ENCODE peak calls at places on chromosomes 12 and 14, in six cellular contexts. A is left lung, P is tibial nerve, T is colonic mucosa, H is endodermal cell, S is A549. D is an unnamed sample.

GRCh38 chr12:28807535-28807934 is 341.5 kb upstream of the FAR2 start:
- DNase-seq in A (no peak), P (no peak), T (no peak), H (no peak), S (no peak), D (no peak)

GRCh38 chr12:57255916-57256315 is 4.9 kb upstream of the STAC3 start:
- DNase-seq in A (no peak), P (no peak), T (no peak), H (no peak), S (no peak), D (no peak)

GRCh38 chr12:84508325-84508861 is 404.2 kb downstream of the SLC6A15 start:
- DNase-seq in A (no peak), P (no peak), T (peak; percentile 21), H (peak; percentile 67), S (peak; percentile 11), D (peak; percentile 48)

GRCh38 chr12:5295966-5296365 is 135.9 kb upstream of the NTF3 start:
- DNase-seq in A (no peak), P (no peak), T (no peak), H (no peak), S (no peak), D (no peak)

GRCh38 chr12:64218597-64218996 is 3.5 kb downstream of the KICS2 start:
- DNase-seq in A (no peak), P (no peak), T (no peak), H (no peak), S (no peak), D (no peak)

GRCh38 chr12:5987573-5987972 is 42.5 kb upstream of the ANO2 start:
- DNase-seq in A (no peak), P (no peak), T (no peak), H (no peak), S (no peak), D (no peak)

GRCh38 chr12:116861331-116861730 is 19.9 kb downstream of the HRK start:
- DNase-seq in A (no peak), P (no peak), T (no peak), H (peak; percentile 77), S (no peak), D (no peak)

GRCh38 chr12:15152864-15153263 is 68.4 kb downstream of the RERG start:
- DNase-seq in A (no peak), P (no peak), T (no peak), H (no peak), S (no peak), D (no peak)

GRCh38 chr12:120631097-120631496 is 9.3 kb upstream of the CABP1 start:
- DNase-seq in A (no peak), P (no peak), T (no peak), H (no peak), S (no peak), D (no peak)

GRCh38 chr12:104454997-104455396 is 1.8 kb upstream of the CHST11 start:
- DNase-seq in A (no peak), P (no peak), T (no peak), H (no peak), S (peak; percentile 55), D (no peak)

GRCh38 chr14:44782775-44783238 is 178.9 kb downstream of the KLHL28 start:
- DNase-seq in A (no peak), P (no peak), T (no peak), H (no peak), S (no peak), D (no peak)

GRCh38 chr12:52151859-52152783 is 39.7 kb downstream of the KRT80 start:
- DNase-seq in A (peak; percentile 94), P (no peak), T (peak; percentile 77), H (peak; percentile 95), S (peak; percentile 75), D (peak; percentile 93)

GRCh38 chr14:78752789-78753188 is 582.6 kb downstream of the NRXN3 start:
- DNase-seq in A (no peak), P (no peak), T (no peak), H (no peak), S (no peak), D (no peak)

GRCh38 chr14:48826058-48826457 is 760.1 kb downstream of the RPS29 start:
- DNase-seq in A (no peak), P (no peak), T (no peak), H (no peak), S (no peak), D (no peak)

GRCh38 chr12:110619534-110619953 is 5.6 kb downstream of the TCTN1 start:
- DNase-seq in A (no peak), P (no peak), T (no peak), H (no peak), S (no peak), D (no peak)

GRCh38 chr14:44945264-44945663 is 16.5 kb downstream of the KLHL28 start:
- DNase-seq in A (no peak), P (no peak), T (no peak), H (no peak), S (no peak), D (no peak)

GRCh38 chr12:43306066-43306465 is 245.9 kb downstream of the ADAMTS20 start:
- DNase-seq in A (no peak), P (no peak), T (no peak), H (no peak), S (peak; percentile 10), D (no peak)

GRCh38 chr14:104968541-104969401 is 9.4 kb downstream of the AHNAK2 start:
- DNase-seq in A (peak; percentile 71), P (no peak), T (peak; percentile 60), H (peak; percentile 70), S (peak; percentile 56), D (peak; percentile 88)

GRCh38 chr14:104971447-104972240 is 6.5 kb downstream of the AHNAK2 start:
- DNase-seq in A (peak; percentile 67), P (no peak), T (no peak), H (peak; percentile 44), S (no peak), D (peak; percentile 78)

GRCh38 chr14:104969741-104970230 is 8.4 kb downstream of the AHNAK2 start:
- DNase-seq in A (peak; percentile 71), P (no peak), T (no peak), H (no peak), S (no peak), D (peak; percentile 72)

GRCh38 chr14:104972301-104973211 is 5.6 kb downstream of the AHNAK2 start:
- DNase-seq in A (peak; percentile 91), P (no peak), T (peak; percentile 78), H (peak; percentile 72), S (peak; percentile 79), D (peak; percentile 89)

GRCh38 chr14:104970231-104971068 is 7.7 kb downstream of the AHNAK2 start:
- DNase-seq in A (peak; percentile 80), P (peak; percentile 64), T (peak; percentile 61), H (peak; percentile 79), S (peak; percentile 78), D (peak; percentile 94)
- H3K4me3 ChIP-seq in A (no peak overlapping the region), P (peak overlapping the region; percentile 29), T (no peak overlapping the region), H (no peak overlapping the region), S (peak overlapping the region; percentile 67), D (peak overlapping the region; percentile 62)

GRCh38 chr12:753401-754237 is 1.2 kb downstream of the WNK1 start:
- DNase-seq in A (peak; percentile 92), P (peak; percentile 16), T (peak; percentile 54), H (peak; percentile 85), S (no peak), D (peak; percentile 83)

GRCh38 chr12:751828-752672 is at the start of gene WNK1:
- DNase-seq in A (peak; percentile 98), P (peak; percentile 94), T (peak; percentile 98), H (peak; percentile 100), S (peak; percentile 99), D (peak; percentile 98)

GRCh38 chr12:754871-755562 is 2.6 kb downstream of the WNK1 start:
- DNase-seq in A (no peak), P (no peak), T (no peak), H (no peak), S (peak; percentile 84), D (no peak)

GRCh38 chr12:752673-753400 is 458 bp downstream of the WNK1 start:
- DNase-seq in A (peak; percentile 93), P (peak; percentile 33), T (peak; percentile 60), H (peak; percentile 87), S (no peak), D (peak; percentile 76)

DNA sequence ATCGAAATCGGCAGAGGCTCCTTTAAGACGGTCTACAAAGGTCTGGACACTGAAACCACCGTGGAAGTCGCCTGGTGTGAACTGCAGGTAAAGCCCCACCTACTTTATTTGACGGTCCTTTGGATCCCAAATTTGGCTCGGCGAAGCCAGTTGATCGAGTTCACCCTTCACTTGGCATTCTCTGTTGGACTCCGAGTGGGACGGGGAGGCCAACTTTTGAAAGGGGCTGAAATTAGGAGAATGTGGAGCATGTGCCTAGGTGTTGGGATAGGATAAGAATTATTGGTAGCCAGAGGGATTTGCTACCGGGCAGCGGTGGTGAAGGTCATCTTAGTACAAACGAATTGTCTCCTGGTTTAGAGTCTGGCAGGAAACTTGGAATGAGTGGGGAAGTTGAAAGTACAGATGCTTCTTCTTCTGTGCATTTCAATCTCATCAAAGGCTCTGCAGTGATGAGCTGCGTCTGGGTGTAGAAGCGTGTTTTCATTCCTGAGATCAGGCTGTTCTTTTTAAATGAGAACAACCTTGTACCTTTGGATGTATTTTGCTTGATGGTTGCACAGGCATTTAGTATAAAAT is 1.9 kb downstream of the WNK1 start:
- DNase-seq in A (no peak), P (no peak), T (no peak), H (no peak), S (no peak), D (no peak)
- H3K4me1 ChIP-seq in A (peaks cover 16% of the 10 kb centered on the region), P (peaks cover 53% of the 10 kb centered on the region), T (peaks cover 11% of the 10 kb centered on the region), H (peaks cover 11% of the 10 kb centered on the region), S (peaks cover 33% of the 10 kb centered on the region), D (peaks cover 60% of the 10 kb centered on the region)

DNA sequence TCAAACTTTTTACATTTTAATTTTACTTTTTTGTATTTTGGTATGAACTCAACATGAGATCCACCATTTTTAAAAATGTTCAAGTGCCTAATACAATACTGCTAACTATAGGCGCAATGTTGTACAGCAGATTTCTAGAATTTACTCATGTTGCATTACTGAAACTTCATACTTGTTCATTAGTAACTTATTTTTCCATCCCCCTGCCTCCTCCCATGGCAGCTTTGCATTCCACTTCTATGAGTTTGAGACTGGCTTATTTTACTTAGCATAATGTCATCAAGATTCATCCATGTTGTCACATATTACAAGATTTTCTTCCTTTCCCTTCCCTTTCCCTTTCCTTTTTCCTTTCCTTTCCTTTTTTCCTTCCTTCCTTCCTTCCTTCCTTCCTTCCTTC is 825.9 kb downstream of the SLC16A7 start:
- DNase-seq in A (no peak), P (no peak), T (no peak), H (no peak), S (no peak), D (no peak)
- H3K4me3 ChIP-seq in A (no peak overlapping the region), P (no peak overlapping the region), T (no peak overlapping the region), H (no peak overlapping the region), S (no peak overlapping the region), D (no peak overlapping the region)

GRCh38 chr12:25106818-25107217 is 88.1 kb downstream of the DNAI7 start:
- DNase-seq in A (no peak), P (no peak), T (no peak), H (no peak), S (no peak), D (no peak)

GRCh38 chr12:25107920-25108319 is 87.0 kb downstream of the DNAI7 start:
- DNase-seq in A (no peak), P (no peak), T (no peak), H (no peak), S (no peak), D (no peak)

GRCh38 chr12:25115677-25116076 is 79.3 kb downstream of the DNAI7 start:
- DNase-seq in A (no peak), P (no peak), T (no peak), H (no peak), S (no peak), D (no peak)

DNA sequence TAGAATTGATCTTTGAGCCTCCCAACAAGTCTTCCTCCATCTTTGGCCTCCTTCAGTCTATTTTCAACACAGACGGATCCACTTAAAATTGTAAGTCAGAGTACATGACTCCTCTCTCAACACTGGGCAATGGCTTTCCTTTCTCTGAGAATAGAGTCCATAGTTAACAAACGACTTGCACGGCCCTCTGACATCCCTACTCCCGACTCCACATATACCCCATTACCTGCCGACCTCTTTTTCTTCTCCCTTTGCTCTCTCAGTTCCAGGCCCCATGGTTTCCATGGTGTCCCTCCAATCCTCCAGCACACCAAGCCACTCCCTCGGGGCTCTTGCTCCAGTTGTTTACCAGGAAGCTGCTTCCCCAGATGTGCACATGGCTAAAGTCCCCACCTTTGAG is 84.7 kb downstream of the DNAI7 start:
- DNase-seq in A (no peak), P (no peak), T (no peak), H (no peak), S (no peak), D (no peak)
- H3K4me1 ChIP-seq in A (no peaks in the 10 kb centered on the region), P (no peaks in the 10 kb centered on the region), T (no peaks in the 10 kb centered on the region), H (no peaks in the 10 kb centered on the region), S (no peaks in the 10 kb centered on the region), D (no peaks in the 10 kb centered on the region)